ENCODE peak calls at places on chromosomes 4 and X, in four cellular contexts. One of them, this sample, is unnamed.

GRCh38 chr4:85491527-85491926 is 16.6 kb downstream of the ARHGAP24 start:
- DNase-seq in caudate nucleus: no peak
- DNase-seq in nephron progenitor cell: no peak
- DNase-seq in RPMI8226: peak; percentile 83
- DNase-seq in this sample: no peak

GRCh38 chr4:6395466-6396228 is 76.8 kb downstream of the PPP2R2C start:
- DNase-seq in nephron progenitor cell: no peak
- DNase-seq in RPMI8226: peak; percentile 48
- DNase-seq in caudate nucleus: no peak
- DNase-seq in this sample: no peak

GRCh38 chr4:170089274-170089742 is 448 bp downstream of the AADAT start:
- DNase-seq in RPMI8226: no peak
- DNase-seq in caudate nucleus: peak; percentile 77
- DNase-seq in nephron progenitor cell: peak; percentile 44
- DNase-seq in this sample: peak; percentile 43

GRCh38 chrX:147912093-147912801 is 528 bp downstream of the FMR1 start:
- DNase-seq in nephron progenitor cell: peak; percentile 23
- DNase-seq in RPMI8226: peak; percentile 56
- DNase-seq in caudate nucleus: peak; percentile 42
- DNase-seq in this sample: peak; percentile 35

GRCh38 chr4:112411781-112412281 is 104.1 kb downstream of the NEUROG2 start:
- DNase-seq in nephron progenitor cell: no peak
- DNase-seq in RPMI8226: no peak
- DNase-seq in caudate nucleus: peak; percentile 14
- DNase-seq in this sample: no peak

GRCh38 chr4:30671926-30672325 is 48.2 kb upstream of the PCDH7 start:
- DNase-seq in RPMI8226: no peak
- DNase-seq in caudate nucleus: no peak
- DNase-seq in nephron progenitor cell: no peak
- DNase-seq in this sample: no peak

GRCh38 chr4:89549907-89550306 is 242.3 kb upstream of the GPRIN3 start:
- DNase-seq in caudate nucleus: no peak
- DNase-seq in RPMI8226: no peak
- DNase-seq in nephron progenitor cell: no peak
- DNase-seq in this sample: no peak

GRCh38 chr4:154565704-154566103 is 2.9 kb downstream of the FGB start:
- DNase-seq in caudate nucleus: no peak
- DNase-seq in RPMI8226: no peak
- DNase-seq in nephron progenitor cell: no peak
- DNase-seq in this sample: no peak

GRCh38 chr4:8233672-8234484 is 34.8 kb downstream of the SH3TC1 start:
- DNase-seq in nephron progenitor cell: no peak
- DNase-seq in RPMI8226: no peak
- DNase-seq in caudate nucleus: no peak
- DNase-seq in this sample: no peak

GRCh38 chr4:185833055-185833598 is 21.1 kb upstream of the SORBS2 start:
- DNase-seq in RPMI8226: no peak
- DNase-seq in nephron progenitor cell: no peak
- DNase-seq in caudate nucleus: no peak
- DNase-seq in this sample: no peak

GRCh38 chrX:24777660-24778059 is 83.9 kb downstream of the POLA1 start:
- DNase-seq in nephron progenitor cell: no peak
- DNase-seq in RPMI8226: peak; percentile 57
- DNase-seq in caudate nucleus: no peak
- DNase-seq in this sample: no peak

GRCh38 chr4:141473952-141474351 is 162.4 kb upstream of the IL15 start:
- DNase-seq in RPMI8226: no peak
- DNase-seq in caudate nucleus: no peak
- DNase-seq in nephron progenitor cell: no peak
- DNase-seq in this sample: no peak

GRCh38 chrX:136163694-136164093 is 16.4 kb downstream of the FHL1 start:
- DNase-seq in RPMI8226: no peak
- DNase-seq in caudate nucleus: no peak
- DNase-seq in nephron progenitor cell: no peak
- DNase-seq in this sample: no peak

GRCh38 chr4:81639248-81639647 is 167.5 kb upstream of the RASGEF1B start:
- DNase-seq in nephron progenitor cell: no peak
- DNase-seq in RPMI8226: no peak
- DNase-seq in caudate nucleus: no peak
- DNase-seq in this sample: no peak

This sample was measured in testis.